ENCODE peak calls at places on chromosomes 12 and 14, in seven cellular contexts. L, M, E, D, B, G and N are unnamed samples.

GRCh38 chr12:52280796-52281560 is 6.5 kb downstream of the KRT86 start:
- DNase-seq in L (no peak), M (no peak), E (peak; percentile 77), D (no peak), B (no peak), G (no peak), N (no peak)

GRCh38 chr12:96811083-96811482 is 96.0 kb upstream of the NEDD1 start:
- DNase-seq in L (no peak), M (no peak), E (no peak), D (no peak), B (no peak), G (no peak), N (no peak)

GRCh38 chr12:6563448-6564050 is 4.5 kb downstream of the NOP2 start:
- DNase-seq in L (peak; percentile 82), M (peak; percentile 55), E (peak; percentile 58), D (peak; percentile 75), B (peak; percentile 58), G (peak; percentile 51), N (peak; percentile 41)

GRCh38 chr12:6354539-6355393 is 12.9 kb upstream of the TNFRSF1A start:
- DNase-seq in L (no peak), M (no peak), E (no peak), D (no peak), B (no peak), G (no peak), N (no peak)

GRCh38 chr14:82667006-82667405 is 1133.4 kb upstream of the SEL1L start:
- DNase-seq in L (no peak), M (no peak), E (no peak), D (no peak), B (no peak), G (no peak), N (no peak)

GRCh38 chr12:10339441-10339840 is 31.8 kb downstream of the KLRD1 start:
- DNase-seq in L (no peak), M (no peak), E (no peak), D (no peak), B (no peak), G (no peak), N (no peak)

GRCh38 chr14:105938055-105938863 is 411.9 kb downstream of the TMEM121 start:
- DNase-seq in L (no peak), M (no peak), E (no peak), D (no peak), B (no peak), G (no peak), N (no peak)

GRCh38 chr12:95337176-95337575 is 119.6 kb downstream of the VEZT start:
- DNase-seq in L (no peak), M (no peak), E (no peak), D (no peak), B (no peak), G (no peak), N (no peak)

GRCh38 chr14:60637490-60638452 is 11.5 kb downstream of the SIX1 start:
- DNase-seq in L (peak; percentile 65), M (no peak), E (no peak), D (peak; percentile 25), B (no peak), G (no peak), N (no peak)

GRCh38 chr12:45191239-45191638 is 24.7 kb upstream of the ANO6 start:
- DNase-seq in L (no peak), M (no peak), E (no peak), D (no peak), B (no peak), G (no peak), N (no peak)

GRCh38 chr12:53062011-53062961 is 12.4 kb downstream of the TNS2 start:
- DNase-seq in L (no peak), M (no peak), E (no peak), D (no peak), B (no peak), G (no peak), N (no peak)

GRCh38 chr12:1518763-1519516 is 75.4 kb downstream of the FBXL14 start:
- DNase-seq in L (no peak), M (no peak), E (no peak), D (no peak), B (no peak), G (no peak), N (no peak)

GRCh38 chr12:113875681-113876080 is 90.4 kb downstream of the RBM19 start:
- DNase-seq in L (no peak), M (no peak), E (no peak), D (no peak), B (no peak), G (no peak), N (no peak)

GRCh38 chr14:105015242-105015641 is 5.6 kb downstream of the CDCA4 start:
- DNase-seq in L (no peak), M (no peak), E (no peak), D (no peak), B (no peak), G (no peak), N (no peak)

GRCh38 chr12:124390442-124391116 is 95.7 kb downstream of the RFLNA start:
- DNase-seq in L (no peak), M (no peak), E (peak; percentile 81), D (peak; percentile 72), B (no peak), G (no peak), N (no peak)